ENCODE peak calls at places on chromosomes 4 and X, in nine cellular contexts. F is effector memory CD8-positive, alpha-beta T cell; H is cardiac muscle cell; E is ELR; L is A172; Q is neuronal stem cell; M is transverse colon; K is type B pancreatic cell; N is tibial artery. J is an unnamed sample.

GRCh38 chr4:52991452-52991851 is 129.3 kb downstream of the RASL11B start:
- DNase-seq in F (no peak), H (no peak), E (no peak), L (no peak), Q (no peak), M (no peak), K (no peak), N (no peak), J (no peak)

GRCh38 chr4:155666701-155667537 is at the start of gene GUCY1A1:
- DNase-seq in F (no peak), H (peak), E (peak), L (no peak), Q (peak), M (peak), K (peak), N (peak), J (no peak)

GRCh38 chr4:89129080-89129640 is 17.8 kb downstream of the TIGD2 start:
- DNase-seq in F (no peak), H (peak), E (peak), L (peak), Q (no peak), M (no peak), K (no peak), N (no peak), J (no peak)

GRCh38 chr4:53782468-53782865 is 191.2 kb upstream of the LNX1 start:
- DNase-seq in F (no peak), H (peak), E (no peak), L (no peak), Q (no peak), M (no peak), K (no peak), N (no peak), J (no peak)

GRCh38 chrX:110173192-110174175 is 144.4 kb downstream of the AMMECR1 start:
- DNase-seq in F (no peak), H (peak), E (peak), L (no peak), Q (no peak), M (no peak), K (no peak), N (no peak), J (no peak)

GRCh38 chrX:69365349-69365748 is 138.8 kb upstream of the NALF2 start:
- DNase-seq in F (no peak), H (no peak), E (no peak), L (no peak), Q (no peak), M (no peak), K (no peak), N (no peak), J (no peak)

GRCh38 chr4:113339430-113339813 is 290.0 kb downstream of the ANK2 start:
- DNase-seq in F (no peak), H (peak), E (no peak), L (no peak), Q (no peak), M (no peak), K (no peak), N (no peak), J (no peak)

GRCh38 chr4:106333186-106333585 is 16.8 kb downstream of the AIMP1 start:
- DNase-seq in F (no peak), H (no peak), E (no peak), L (no peak), Q (no peak), M (no peak), K (no peak), N (no peak), J (no peak)

GRCh38 chr4:13902141-13902540 is 274.6 kb upstream of the BOD1L1 start:
- DNase-seq in F (no peak), H (no peak), E (peak), L (no peak), Q (no peak), M (no peak), K (no peak), N (no peak), J (no peak)

GRCh38 chrX:130994671-130995070 is 63.5 kb upstream of the ARHGAP36 start:
- DNase-seq in F (no peak), H (peak), E (peak), L (no peak), Q (peak), M (no peak), K (no peak), N (no peak), J (no peak)

GRCh38 chrX:63934160-63934559 is 149.1 kb upstream of the ARHGEF9 start:
- DNase-seq in F (no peak), H (no peak), E (no peak), L (no peak), Q (no peak), M (no peak), K (no peak), N (no peak), J (no peak)